ENCODE peak calls at places on chromosomes 11 and 22, in ten cellular contexts. M is activated T-cell treated with anti-CD3 and anti-CD28 coated beads, Interleukin-2, amount 50 U/mL, for 72 hours; S is thyroid gland; R is NCI-H774; Y is LoVo; X is T47D; A is heart left ventricle; H is cardiac muscle cell; N is stimulated activated CD4-positive, alpha-beta T cell treated with anti-CD3 and anti-CD28 coated beads, Interleukin-4, amount 100 ng/mL, for 1 hour; P is left ventricle myocardium superior. U is an unnamed sample.
A peak's percentile ranks its signal among the peaks of the same experiment; 100 is the strongest.

GRCh38 chr22:20530368-20531153 is 23.2 kb downstream of the MED15 start:
- DNase-seq in M (no peak), S (peak; percentile 36), R (no peak), Y (peak; percentile 49), X (no peak), A (peak; percentile 36), H (peak; percentile 36), N (no peak), P (no peak), U (no peak)

GRCh38 chr11:32172771-32173170 is 81.9 kb downstream of the RCN1 start:
- DNase-seq in M (no peak), S (no peak), R (no peak), Y (no peak), X (no peak), A (no peak), H (peak; percentile 35), N (no peak), P (peak; percentile 34), U (no peak)

GRCh38 chr11:86637976-86638375 is 34.4 kb downstream of the ME3 start:
- DNase-seq in M (peak; percentile 44), S (no peak), R (no peak), Y (no peak), X (no peak), A (no peak), H (no peak), N (no peak), P (no peak), U (no peak)

GRCh38 chr11:8693010-8693551 is 10.5 kb downstream of the RPL27A start:
- DNase-seq in M (no peak), S (no peak), R (no peak), Y (no peak), X (no peak), A (no peak), H (peak; percentile 34), N (no peak), P (no peak), U (no peak)

GRCh38 chr11:17581036-17581731 is 34.1 kb downstream of the OTOG start:
- DNase-seq in M (no peak), S (no peak), R (no peak), Y (no peak), X (no peak), A (no peak), H (no peak), N (no peak), P (no peak), U (no peak)

GRCh38 chr11:62611705-62612365 is 740 bp downstream of the EML3 start:
- DNase-seq in M (peak; percentile 59), S (peak; percentile 72), R (no peak), Y (no peak), X (peak; percentile 58), A (peak; percentile 66), H (peak; percentile 87), N (peak; percentile 61), P (peak; percentile 55), U (peak; percentile 73)

GRCh38 chr11:4181780-4182721 is 87.5 kb downstream of the RRM1 start:
- DNase-seq in M (peak; percentile 63), S (peak; percentile 60), R (peak; percentile 38), Y (peak; percentile 59), X (peak; percentile 71), A (no peak), H (peak; percentile 64), N (peak; percentile 17), P (peak; percentile 75), U (peak; percentile 73)

GRCh38 chr11:117010808-117011540 is 87.3 kb downstream of the SIK3 start:
- DNase-seq in M (peak; percentile 21), S (no peak), R (no peak), Y (peak; percentile 7), X (no peak), A (no peak), H (peak; percentile 93), N (no peak), P (no peak), U (no peak)

GRCh38 chr11:10942621-10943020 is 84.8 kb upstream of the ZBED5 start:
- DNase-seq in M (no peak), S (no peak), R (no peak), Y (no peak), X (no peak), A (no peak), H (no peak), N (no peak), P (no peak), U (no peak)

GRCh38 chr11:34223021-34223813 is 117.8 kb downstream of the NAT10 start:
- DNase-seq in M (no peak), S (peak; percentile 9), R (no peak), Y (peak; percentile 73), X (no peak), A (peak; percentile 70), H (peak; percentile 93), N (no peak), P (peak; percentile 67), U (peak; percentile 68)

GRCh38 chr11:83187463-83187862 is 6.0 kb upstream of the ANKRD42 start:
- DNase-seq in M (no peak), S (no peak), R (no peak), Y (no peak), X (no peak), A (no peak), H (no peak), N (no peak), P (no peak), U (no peak)

GRCh38 chr22:49150801-49151221 is 676.9 kb downstream of the BRD1 start:
- DNase-seq in M (no peak), S (no peak), R (no peak), Y (no peak), X (no peak), A (peak; percentile 48), H (no peak), N (no peak), P (no peak), U (no peak)

GRCh38 chr22:27641049-27641790 is 160.3 kb downstream of the MN1 start:
- DNase-seq in M (no peak), S (no peak), R (no peak), Y (no peak), X (no peak), A (no peak), H (no peak), N (no peak), P (no peak), U (no peak)

GRCh38 chr11:32353884-32354283 is 81.5 kb downstream of the WT1 start:
- DNase-seq in M (no peak), S (no peak), R (no peak), Y (no peak), X (no peak), A (no peak), H (peak; percentile 43), N (no peak), P (no peak), U (no peak)

GRCh38 chr11:18235935-18236334 is 667 bp downstream of the SAA4 start:
- DNase-seq in M (no peak), S (no peak), R (no peak), Y (no peak), X (no peak), A (no peak), H (no peak), N (no peak), P (no peak), U (no peak)

GRCh38 chr11:2837096-2837601 is 48.4 kb downstream of the CDKN1C start:
- DNase-seq in M (no peak), S (peak; percentile 90), R (no peak), Y (no peak), X (peak; percentile 54), A (peak; percentile 88), H (peak; percentile 42), N (no peak), P (peak; percentile 85), U (peak; percentile 86)

GRCh38 chr11:44507896-44508440 is 57.5 kb upstream of the CD82 start:
- DNase-seq in M (no peak), S (no peak), R (no peak), Y (no peak), X (no peak), A (no peak), H (no peak), N (no peak), P (no peak), U (no peak)

GRCh38 chr22:22941831-22942510 is 54.4 kb downstream of the IGLL5 start:
- DNase-seq in M (no peak), S (no peak), R (no peak), Y (no peak), X (no peak), A (peak; percentile 47), H (no peak), N (no peak), P (peak; percentile 10), U (no peak)

GRCh38 chr11:87493516-87493915 is 455.8 kb downstream of the TMEM135 start:
- DNase-seq in M (no peak), S (no peak), R (no peak), Y (no peak), X (no peak), A (no peak), H (no peak), N (no peak), P (no peak), U (no peak)

GRCh38 chr11:10522921-10523320 is 18.1 kb downstream of the RNF141 start:
- DNase-seq in M (no peak), S (no peak), R (no peak), Y (peak; percentile 20), X (no peak), A (no peak), H (no peak), N (no peak), P (no peak), U (no peak)

GRCh38 chr11:127683321-127683720 is 682.8 kb upstream of the KIRREL3 start:
- DNase-seq in M (no peak), S (no peak), R (no peak), Y (no peak), X (no peak), A (no peak), H (no peak), N (no peak), P (no peak), U (no peak)

GRCh38 chr11:18974192-18974591 is 35.0 kb upstream of the MRGPRX1 start:
- DNase-seq in M (no peak), S (no peak), R (no peak), Y (no peak), X (no peak), A (no peak), H (no peak), N (no peak), P (no peak), U (no peak)